ENCODE peak calls at places on chromosome 14, in four cellular contexts. One of them, this sample, is unnamed.

GRCh38 chr14:41609704-41610183 is 3.1 kb downstream of the LRFN5 start:
- DNase-seq in GM23338: peak
- DNase-seq in suprapubic skin: peak
- DNase-seq in lower lobe of right lung: no peak
- DNase-seq in this sample: no peak

GRCh38 chr14:50619569-50620141 is 48.5 kb downstream of the SAV1 start:
- DNase-seq in GM23338: peak
- DNase-seq in suprapubic skin: no peak
- DNase-seq in lower lobe of right lung: no peak
- DNase-seq in this sample: no peak

GRCh38 chr14:65334765-65335411 is 77.6 kb upstream of the FUT8 start:
- DNase-seq in GM23338: peak
- DNase-seq in suprapubic skin: no peak
- DNase-seq in lower lobe of right lung: no peak
- DNase-seq in this sample: no peak

GRCh38 chr14:58296731-58297130 is 1.6 kb upstream of the ARID4A start:
- DNase-seq in GM23338: no peak
- DNase-seq in suprapubic skin: no peak
- DNase-seq in lower lobe of right lung: no peak
- DNase-seq in this sample: no peak

GRCh38 chr14:71261206-71261605 is 353.9 kb downstream of the PCNX1 start:
- DNase-seq in GM23338: no peak
- DNase-seq in suprapubic skin: no peak
- DNase-seq in lower lobe of right lung: no peak
- DNase-seq in this sample: no peak

GRCh38 chr14:100416081-100416480 is 92.9 kb downstream of the SLC25A47 start:
- DNase-seq in GM23338: no peak
- DNase-seq in suprapubic skin: no peak
- DNase-seq in lower lobe of right lung: no peak
- DNase-seq in this sample: no peak

GRCh38 chr14:67270933-67271332 is 29.7 kb downstream of the PALS1 start:
- DNase-seq in GM23338: no peak
- DNase-seq in suprapubic skin: no peak
- DNase-seq in lower lobe of right lung: no peak
- DNase-seq in this sample: no peak

GRCh38 chr14:30295980-30296379 is 263.0 kb upstream of the G2E3 start:
- DNase-seq in GM23338: no peak
- DNase-seq in suprapubic skin: no peak
- DNase-seq in lower lobe of right lung: peak
- DNase-seq in this sample: no peak

GRCh38 chr14:75911883-75912282 is 69.9 kb downstream of the TGFB3 start:
- DNase-seq in GM23338: peak
- DNase-seq in suprapubic skin: no peak
- DNase-seq in lower lobe of right lung: no peak
- DNase-seq in this sample: no peak

GRCh38 chr14:71610797-71611196 is 321.4 kb upstream of the RGS6 start:
- DNase-seq in GM23338: no peak
- DNase-seq in suprapubic skin: no peak
- DNase-seq in lower lobe of right lung: no peak
- DNase-seq in this sample: no peak

GRCh38 chr14:101072945-101073597 is 169.5 kb upstream of the RTL1 start:
- DNase-seq in GM23338: peak
- DNase-seq in suprapubic skin: peak
- DNase-seq in lower lobe of right lung: no peak
- DNase-seq in this sample: no peak

GRCh38 chr14:75602527-75602926 is 24.1 kb downstream of the FLVCR2 start:
- DNase-seq in GM23338: no peak
- DNase-seq in suprapubic skin: no peak
- DNase-seq in lower lobe of right lung: no peak
- DNase-seq in this sample: no peak

GRCh38 chr14:22919601-22919921 is 612 bp upstream of the RBM23 start:
- DNase-seq in GM23338: no peak
- DNase-seq in suprapubic skin: no peak
- DNase-seq in lower lobe of right lung: no peak
- DNase-seq in this sample: no peak

GRCh38 chr14:88168025-88168424 is 155.0 kb downstream of the KCNK10 start:
- DNase-seq in GM23338: no peak
- DNase-seq in suprapubic skin: no peak
- DNase-seq in lower lobe of right lung: no peak
- DNase-seq in this sample: no peak

GRCh38 chr14:64817631-64818030 is 62.1 kb downstream of the SPTB start:
- DNase-seq in GM23338: no peak
- DNase-seq in suprapubic skin: no peak
- DNase-seq in lower lobe of right lung: no peak
- DNase-seq in this sample: no peak

GRCh38 chr14:38210168-38210567 is 2.5 kb downstream of the SSTR1 start:
- DNase-seq in GM23338: peak
- DNase-seq in suprapubic skin: no peak
- DNase-seq in lower lobe of right lung: peak
- DNase-seq in this sample: no peak

GRCh38 chr14:34781242-34781641 is 66.8 kb upstream of the CFL2 start:
- DNase-seq in GM23338: no peak
- DNase-seq in suprapubic skin: no peak
- DNase-seq in lower lobe of right lung: no peak
- DNase-seq in this sample: no peak

GRCh38 chr14:39264558-39264957 is 30.8 kb downstream of the MIA2 start:
- DNase-seq in GM23338: no peak
- DNase-seq in suprapubic skin: no peak
- DNase-seq in lower lobe of right lung: no peak
- DNase-seq in this sample: no peak

GRCh38 chr14:54766276-54767138 is 136.1 kb downstream of the GCH1 start:
- DNase-seq in GM23338: no peak
- DNase-seq in suprapubic skin: no peak
- DNase-seq in lower lobe of right lung: no peak
- DNase-seq in this sample: no peak

GRCh38 chr14:68261092-68261842 is 441.7 kb downstream of the RAD51B start:
- DNase-seq in GM23338: peak
- DNase-seq in suprapubic skin: no peak
- DNase-seq in lower lobe of right lung: no peak
- DNase-seq in this sample: no peak

GRCh38 chr14:68285421-68286179 is 466.0 kb downstream of the RAD51B start:
- DNase-seq in GM23338: no peak
- DNase-seq in suprapubic skin: no peak
- DNase-seq in lower lobe of right lung: peak
- DNase-seq in this sample: peak

GRCh38 chr14:60963761-60964160 is 17.1 kb downstream of the TRMT5 start:
- DNase-seq in GM23338: no peak
- DNase-seq in suprapubic skin: no peak
- DNase-seq in lower lobe of right lung: no peak
- DNase-seq in this sample: no peak

GRCh38 chr14:58104808-58105207 is 47.2 kb downstream of the ARMH4 start:
- DNase-seq in GM23338: no peak
- DNase-seq in suprapubic skin: no peak
- DNase-seq in lower lobe of right lung: no peak
- DNase-seq in this sample: no peak

GRCh38 chr14:71243697-71244096 is 336.4 kb downstream of the PCNX1 start:
- DNase-seq in GM23338: no peak
- DNase-seq in suprapubic skin: no peak
- DNase-seq in lower lobe of right lung: no peak
- DNase-seq in this sample: no peak

GRCh38 chr14:69997849-69998248 is 118.6 kb downstream of the SMOC1 start:
- DNase-seq in GM23338: no peak
- DNase-seq in suprapubic skin: no peak
- DNase-seq in lower lobe of right lung: no peak
- DNase-seq in this sample: no peak

GRCh38 chr14:32702571-32702970 is 236.1 kb upstream of the NPAS3 start:
- DNase-seq in GM23338: peak
- DNase-seq in suprapubic skin: peak
- DNase-seq in lower lobe of right lung: peak
- DNase-seq in this sample: no peak

GRCh38 chr14:92135269-92135668 is 13.5 kb downstream of the CPSF2 start:
- DNase-seq in GM23338: peak
- DNase-seq in suprapubic skin: no peak
- DNase-seq in lower lobe of right lung: no peak
- DNase-seq in this sample: no peak

GRCh38 chr14:92847220-92848148 is 53.4 kb downstream of the GOLGA5 start:
- DNase-seq in GM23338: no peak
- DNase-seq in suprapubic skin: no peak
- DNase-seq in lower lobe of right lung: no peak
- DNase-seq in this sample: no peak

GRCh38 chr14:51504626-51505025 is 147.1 kb upstream of the FRMD6 start:
- DNase-seq in GM23338: no peak
- DNase-seq in suprapubic skin: no peak
- DNase-seq in lower lobe of right lung: no peak
- DNase-seq in this sample: no peak

GRCh38 chr14:73049428-73049827 is 8.9 kb upstream of the RBM25 start:
- DNase-seq in GM23338: no peak
- DNase-seq in suprapubic skin: no peak
- DNase-seq in lower lobe of right lung: no peak
- DNase-seq in this sample: no peak

GRCh38 chr14:102229071-102229738 is 75.8 kb downstream of the MOK start:
- DNase-seq in GM23338: no peak
- DNase-seq in suprapubic skin: no peak
- DNase-seq in lower lobe of right lung: no peak
- DNase-seq in this sample: peak

GRCh38 chr14:55834390-55834789 is 254.4 kb downstream of the KTN1 start:
- DNase-seq in GM23338: no peak
- DNase-seq in suprapubic skin: no peak
- DNase-seq in lower lobe of right lung: no peak
- DNase-seq in this sample: no peak

GRCh38 chr14:75551021-75551420 is 27.4 kb upstream of the FLVCR2 start:
- DNase-seq in GM23338: no peak
- DNase-seq in suprapubic skin: no peak
- DNase-seq in lower lobe of right lung: no peak
- DNase-seq in this sample: no peak

GRCh38 chr14:59360923-59361794 is 104.0 kb downstream of the GPR135 start:
- DNase-seq in GM23338: no peak
- DNase-seq in suprapubic skin: peak
- DNase-seq in lower lobe of right lung: peak
- DNase-seq in this sample: peak

GRCh38 chr14:23483216-23483854 is 13.8 kb downstream of the NGDN start:
- DNase-seq in GM23338: peak
- DNase-seq in suprapubic skin: no peak
- DNase-seq in lower lobe of right lung: no peak
- DNase-seq in this sample: no peak

GRCh38 chr14:49461529-49462401 is 124.4 kb downstream of the RPS29 start:
- DNase-seq in GM23338: peak
- DNase-seq in suprapubic skin: no peak
- DNase-seq in lower lobe of right lung: no peak
- DNase-seq in this sample: no peak

GRCh38 chr14:52724360-52724644 is 5.7 kb upstream of the STYX start:
- DNase-seq in GM23338: peak
- DNase-seq in suprapubic skin: no peak
- DNase-seq in lower lobe of right lung: no peak
- DNase-seq in this sample: no peak

GRCh38 chr14:52729585-52729924 is 411 bp upstream of the STYX start:
- DNase-seq in GM23338: no peak
- DNase-seq in suprapubic skin: no peak
- DNase-seq in lower lobe of right lung: no peak
- DNase-seq in this sample: no peak

GRCh38 chr14:52733824-52734223 is 3.9 kb downstream of the STYX start:
- DNase-seq in GM23338: no peak
- DNase-seq in suprapubic skin: no peak
- DNase-seq in lower lobe of right lung: no peak
- DNase-seq in this sample: no peak

GRCh38 chr14:52730708-52731111 is 744 bp downstream of the STYX start:
- DNase-seq in GM23338: no peak
- DNase-seq in suprapubic skin: no peak
- DNase-seq in lower lobe of right lung: no peak
- DNase-seq in this sample: no peak

DNA sequence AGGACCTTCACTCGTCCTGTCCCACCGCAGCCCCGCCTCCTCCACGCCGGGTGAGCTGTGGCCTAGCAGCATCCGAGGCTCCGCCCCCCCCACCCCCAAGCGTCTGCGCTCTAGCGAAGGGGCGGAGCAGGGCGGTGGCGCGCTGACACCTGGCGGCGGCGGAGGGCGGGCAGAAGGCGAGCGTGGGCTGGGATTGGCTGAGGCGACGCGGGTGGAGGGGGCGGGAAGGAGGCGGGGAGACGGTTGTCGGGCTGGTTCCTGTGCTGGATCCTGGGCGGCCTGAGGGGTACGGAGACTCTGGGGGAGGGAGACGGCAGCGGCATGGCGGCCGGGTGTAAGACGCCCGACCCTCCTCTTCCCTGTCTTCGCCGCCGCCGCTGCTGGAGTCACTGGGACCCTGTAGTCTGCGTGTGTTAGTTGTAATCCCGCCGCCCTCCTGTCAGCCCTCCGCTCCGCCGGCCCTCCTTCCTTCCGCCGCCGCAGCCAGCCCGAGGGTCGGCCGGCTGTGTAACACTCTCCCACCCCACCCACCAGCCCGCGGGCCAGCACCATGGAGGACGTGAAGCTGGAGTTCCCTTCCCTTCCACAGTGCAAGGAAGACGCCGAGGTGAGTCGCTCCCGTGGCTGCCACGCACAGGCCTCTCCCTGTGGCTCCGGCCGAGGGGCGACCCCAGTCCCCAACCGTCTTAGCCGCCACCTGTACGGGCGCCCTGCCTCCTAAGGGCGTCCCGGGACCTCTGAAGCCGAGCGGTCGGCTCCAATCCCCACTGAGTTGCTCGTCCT is at the start of gene STYX:
- DNase-seq in GM23338: peak
- DNase-seq in suprapubic skin: peak
- DNase-seq in lower lobe of right lung: peak
- DNase-seq in this sample: peak
- TF ChIP-seq CTCF in GM23338: no peak
- TF ChIP-seq CTCF in suprapubic skin: peak
- TF ChIP-seq CTCF in lower lobe of right lung: peak
- TF ChIP-seq CTCF in this sample: no peak

GRCh38 chr14:47536341-47536740 is 139.1 kb downstream of the MDGA2 start:
- DNase-seq in GM23338: peak
- DNase-seq in suprapubic skin: no peak
- DNase-seq in lower lobe of right lung: no peak
- DNase-seq in this sample: no peak

GRCh38 chr14:47539065-47539464 is 136.3 kb downstream of the MDGA2 start:
- DNase-seq in GM23338: peak
- DNase-seq in suprapubic skin: no peak
- DNase-seq in lower lobe of right lung: no peak
- DNase-seq in this sample: no peak

GRCh38 chr14:47541652-47542051 is 133.8 kb downstream of the MDGA2 start:
- DNase-seq in GM23338: peak
- DNase-seq in suprapubic skin: no peak
- DNase-seq in lower lobe of right lung: no peak
- DNase-seq in this sample: no peak
- TF ChIP-seq CTCF in GM23338: no peak
- TF ChIP-seq CTCF in suprapubic skin: no peak
- TF ChIP-seq CTCF in lower lobe of right lung: no peak
- TF ChIP-seq CTCF in this sample: no peak

GRCh38 chr14:97603201-97603600 is 806.0 kb downstream of the VRK1 start:
- DNase-seq in GM23338: no peak
- DNase-seq in suprapubic skin: no peak
- DNase-seq in lower lobe of right lung: no peak
- DNase-seq in this sample: no peak
- TF ChIP-seq CTCF in GM23338: no peak
- TF ChIP-seq CTCF in suprapubic skin: no peak
- TF ChIP-seq CTCF in lower lobe of right lung: no peak
- TF ChIP-seq CTCF in this sample: no peak

DNA sequence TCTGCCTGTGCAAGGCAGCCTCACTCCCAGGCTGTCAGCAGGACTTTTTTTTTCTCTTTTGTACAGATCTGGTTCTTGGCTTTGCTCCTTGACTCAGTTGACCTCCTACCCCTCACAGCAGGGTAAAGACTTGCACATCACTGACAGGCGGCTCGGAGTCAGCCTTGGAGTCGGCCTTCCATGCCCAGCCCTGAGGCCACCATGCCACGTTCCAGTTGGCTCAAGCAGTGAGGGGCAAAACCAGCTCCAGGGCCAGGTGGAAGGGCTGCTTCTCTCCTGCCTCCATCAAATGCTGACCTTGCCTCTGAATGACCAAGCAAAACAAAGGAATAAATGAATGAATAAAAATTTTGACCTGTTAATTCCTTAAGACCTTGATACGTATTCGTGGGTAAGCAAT is 27.6 kb downstream of the JAG2 start:
- DNase-seq in GM23338: no peak
- DNase-seq in suprapubic skin: peak
- DNase-seq in lower lobe of right lung: no peak
- DNase-seq in this sample: no peak
- TF ChIP-seq CTCF in GM23338: no peak
- TF ChIP-seq CTCF in suprapubic skin: no peak
- TF ChIP-seq CTCF in lower lobe of right lung: no peak
- TF ChIP-seq CTCF in this sample: no peak

This sample was measured in CD14-positive monocyte.